ENCODE peak calls at places on chromosome 22, in ten cellular contexts. A is Kasumi-1; P is AG08395; K is BE2C; S is mucosa of gallbladder; C is stimulated activated naive CD8-positive, alpha-beta T cell treated with anti-CD3 and anti-CD28 coated beads, Interleukin-15, Interleukin-2, amounts not matched to agents 100 U/mL and 50 U/mL, for 24 hours; X is hippocampal formation; N is iris pigment epithelial cell; W is mesenteric fat pad; Q is activated naive CD4-positive, alpha-beta T cell. E is an unnamed sample.
A peak's percentile ranks its signal among the peaks of the same experiment; 100 is the strongest.

GRCh38 chr22:40241200-40241763 is 63.6 kb downstream of the TNRC6B start:
- DNase-seq in X (no peak), S (no peak), K (no peak), W (no peak), P (no peak), A (no peak), Q (no peak), C (no peak), N (no peak), E (no peak)

GRCh38 chr22:41290262-41291221 is 4.6 kb upstream of the RANGAP1 start:
- DNase-seq in P (peak; percentile 74), N (peak; percentile 84), W (no peak), K (no peak), C (no peak), S (no peak), X (no peak), A (no peak), Q (no peak), E (no peak)

GRCh38 chr22:37330200-37331033 is 48.1 kb downstream of the CYTH4 start:
- DNase-seq in Q (no peak), X (peak; percentile 36), A (no peak), P (peak; percentile 62), W (no peak), C (peak; percentile 64), S (peak; percentile 93), N (peak; percentile 96), K (peak; percentile 94), E (peak; percentile 96)

GRCh38 chr22:20001082-20001638 is 15.5 kb downstream of the ARVCF start:
- DNase-seq in A (no peak), S (no peak), P (no peak), X (no peak), N (peak; percentile 49), C (no peak), K (peak; percentile 13), W (no peak), Q (no peak), E (no peak)

GRCh38 chr22:37199839-37200161 is 11.8 kb upstream of the C1QTNF6 start:
- DNase-seq in W (no peak), C (no peak), K (peak; percentile 57), S (no peak), X (no peak), P (no peak), A (no peak), Q (no peak), N (no peak), E (no peak)

GRCh38 chr22:19772673-19773469 is 12.3 kb downstream of the TBX1 start:
- DNase-seq in C (no peak), P (no peak), X (no peak), Q (no peak), K (peak; percentile 18), A (peak; percentile 48), S (no peak), W (no peak), N (no peak), E (no peak)

GRCh38 chr22:49873228-49873940 is 19.7 kb downstream of the ZBED4 start:
- DNase-seq in K (no peak), C (no peak), Q (no peak), P (no peak), A (no peak), W (peak; percentile 59), N (no peak), S (no peak), X (no peak), E (no peak)

GRCh38 chr22:19679476-19680099 is 34.7 kb upstream of the SEPTIN5 start:
- DNase-seq in P (peak; percentile 52), W (peak; percentile 91), S (peak; percentile 21), K (peak; percentile 51), X (no peak), C (peak; percentile 69), Q (peak; percentile 14), N (no peak), A (no peak), E (peak; percentile 86)

GRCh38 chr22:39135092-39135896 is 17.2 kb downstream of the CBX7 start:
- DNase-seq in Q (no peak), C (peak; percentile 64), P (peak; percentile 52), S (no peak), K (peak; percentile 84), N (peak; percentile 20), A (peak; percentile 19), X (no peak), W (no peak), E (peak; percentile 90)

GRCh38 chr22:27686534-27686933 is 115.0 kb downstream of the MN1 start:
- DNase-seq in S (peak; percentile 92), A (no peak), N (peak; percentile 83), Q (no peak), K (peak; percentile 40), P (peak; percentile 87), X (peak; percentile 87), C (no peak), W (no peak), E (no peak)